ENCODE peak calls at places on chromosomes 7 and 10, in five cellular contexts. H is mucosa of descending colon, C is fibroblast of lung, S is right atrium auricular region, F is spleen. N is an unnamed sample.

GRCh38 chr7:129665013-129665401 is 53.5 kb downstream of the NRF1 start:
- DNase-seq in H (no peak), C (peak; percentile 98), S (no peak), F (no peak), N (no peak)

GRCh38 chr10:124268976-124269375 is 149.7 kb downstream of the OAT start:
- DNase-seq in H (no peak), C (no peak), S (no peak), F (peak; percentile 9), N (peak; percentile 55)

GRCh38 chr7:81299711-81300110 is 380.9 kb upstream of the SEMA3C start:
- DNase-seq in H (no peak), C (peak; percentile 57), S (no peak), F (no peak), N (no peak)

GRCh38 chr10:130161331-130161730 is 25.1 kb downstream of the GLRX3 start:
- DNase-seq in H (no peak), C (no peak), S (no peak), F (no peak), N (no peak)

GRCh38 chr7:45187089-45187945 is 29.7 kb downstream of the RAMP3 start:
- DNase-seq in H (no peak), C (no peak), S (peak; percentile 26), F (peak; percentile 27), N (no peak)

GRCh38 chr7:69633122-69633892 is 35.0 kb downstream of the AUTS2 start:
- DNase-seq in H (no peak), C (peak; percentile 55), S (no peak), F (no peak), N (no peak)

GRCh38 chr10:76296885-76297775 is 865.7 kb downstream of the LRMDA start:
- DNase-seq in H (no peak), C (peak; percentile 73), S (no peak), F (no peak), N (no peak)

GRCh38 chr7:154171422-154171821 is 119.2 kb downstream of the DPP6 start:
- DNase-seq in H (no peak), C (no peak), S (no peak), F (no peak), N (no peak)

GRCh38 chr10:43691503-43691902 is 42.8 kb upstream of the ZNF32 start:
- DNase-seq in H (no peak), C (peak; percentile 33), S (no peak), F (no peak), N (no peak)

DNA sequence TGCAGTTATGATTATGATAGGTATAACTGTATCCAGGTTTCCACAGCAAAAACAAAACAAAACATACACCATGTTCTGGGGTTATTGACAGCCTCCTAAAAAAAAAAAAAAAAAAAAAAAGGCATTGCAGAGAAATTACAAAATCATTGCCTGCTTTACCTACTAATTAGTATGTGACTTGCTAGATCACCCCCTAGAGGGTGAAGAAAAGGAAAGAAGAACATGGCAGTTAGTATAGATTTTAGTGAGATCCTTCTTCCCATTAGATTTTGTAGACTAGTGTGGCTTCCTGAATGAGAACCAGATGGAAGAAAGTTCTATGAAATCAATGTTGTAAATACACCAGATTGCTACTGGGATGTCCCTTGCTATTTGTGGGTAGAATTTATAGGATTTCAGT is 24.0 kb upstream of the AGBL3 start:
- DNase-seq in H (no peak), C (no peak), S (no peak), F (no peak), N (no peak)
- TF ChIP-seq CTCF in H (no peak), C (no peak), S (no peak), F (no peak), N (peak; percentile 53)

GRCh38 chr7:77461842-77462241 is 45.7 kb upstream of the GSAP start:
- DNase-seq in H (no peak), C (no peak), S (no peak), F (no peak), N (no peak)

GRCh38 chr7:77461246-77461645 is 45.1 kb upstream of the GSAP start:
- DNase-seq in H (no peak), C (no peak), S (no peak), F (no peak), N (no peak)

GRCh38 chr7:77459311-77459726 is 43.2 kb upstream of the GSAP start:
- DNase-seq in H (no peak), C (no peak), S (no peak), F (no peak), N (no peak)

GRCh38 chr7:77458786-77459185 is 42.6 kb upstream of the GSAP start:
- DNase-seq in H (no peak), C (no peak), S (no peak), F (no peak), N (no peak)

DNA sequence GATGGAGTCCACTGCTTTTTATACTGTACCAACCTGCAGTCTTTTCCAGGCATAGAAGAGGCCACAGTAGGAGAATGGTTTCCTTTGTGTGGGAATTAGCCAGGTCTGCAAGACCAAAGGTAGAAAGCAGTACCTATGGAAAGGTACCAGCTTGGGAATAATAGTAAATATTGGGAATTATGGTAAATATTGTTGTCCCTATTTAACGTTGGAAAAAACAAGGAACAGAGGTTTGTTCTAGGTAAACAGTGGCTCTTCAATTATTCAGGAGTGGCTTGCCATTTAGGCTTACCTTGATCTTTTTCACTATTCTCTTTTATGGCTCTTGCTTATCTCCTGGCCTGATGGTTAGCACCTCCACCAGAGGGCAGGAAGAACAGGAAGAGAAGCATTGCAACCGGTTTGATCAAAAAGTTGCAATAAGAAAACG is 43.9 kb upstream of the GSAP start:
- DNase-seq in H (no peak), C (no peak), S (no peak), F (no peak), N (no peak)
- TF ChIP-seq CTCF in H (no peak), C (no peak), S (no peak), F (peak; percentile 11), N (no peak)

GRCh38 chr10:30026080-30026479 is 33.3 kb downstream of the JCAD start:
- DNase-seq in H (no peak), C (no peak), S (no peak), F (no peak), N (no peak)
- TF ChIP-seq CTCF in H (no peak), C (no peak), S (no peak), F (no peak), N (no peak)

GRCh38 chr7:1811850-1812692 is 142.0 kb downstream of the ELFN1 start:
- DNase-seq in H (no peak), C (no peak), S (peak; percentile 44), F (peak; percentile 76), N (peak; percentile 56)

GRCh38 chr7:1813394-1814088 is 143.5 kb downstream of the ELFN1 start:
- DNase-seq in H (no peak), C (no peak), S (peak; percentile 52), F (peak; percentile 71), N (peak; percentile 84)

GRCh38 chr7:1814089-1814811 is 144.2 kb downstream of the ELFN1 start:
- DNase-seq in H (no peak), C (no peak), S (peak; percentile 56), F (peak; percentile 71), N (peak; percentile 69)

GRCh38 chr7:1810961-1811849 is 141.1 kb downstream of the ELFN1 start:
- DNase-seq in H (no peak), C (peak; percentile 20), S (peak; percentile 52), F (peak; percentile 56), N (peak; percentile 76)

DNA sequence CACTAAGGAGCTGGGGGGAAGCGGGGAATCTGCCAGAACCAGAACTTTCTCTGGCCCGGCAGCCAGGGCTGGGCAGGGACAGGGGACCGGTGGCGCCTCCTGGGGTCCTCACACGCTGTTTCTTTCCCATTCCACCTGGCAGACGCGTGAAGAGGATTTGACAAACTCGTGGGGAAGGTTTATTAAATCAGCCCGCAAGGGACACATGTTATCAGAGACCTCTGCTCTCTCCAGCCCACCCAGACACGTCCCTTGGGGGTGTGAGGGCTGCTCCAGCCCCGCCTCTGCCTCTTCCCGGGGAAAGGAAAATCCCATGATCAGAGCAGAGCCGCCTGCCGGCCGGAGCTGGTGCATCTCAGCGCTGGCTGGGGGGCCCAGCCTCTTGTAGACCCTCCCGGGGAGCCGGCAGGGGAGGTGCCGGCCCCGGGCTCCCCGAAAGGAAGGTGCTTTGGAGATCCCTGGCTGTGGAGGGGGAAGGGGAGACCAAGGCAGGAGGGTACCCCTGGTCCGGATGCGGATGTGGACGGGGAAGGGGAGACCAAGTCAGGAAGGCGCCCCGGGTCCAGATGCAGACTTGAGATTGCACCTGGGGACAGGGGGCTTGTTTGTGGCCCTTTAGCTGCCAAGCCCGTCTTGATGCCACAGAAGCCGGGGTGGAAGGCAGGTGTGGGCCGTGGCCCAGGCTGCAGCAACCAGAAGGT is 142.8 kb downstream of the ELFN1 start:
- DNase-seq in H (no peak), C (no peak), S (peak; percentile 52), F (peak; percentile 69), N (peak; percentile 81)
- TF ChIP-seq CTCF in H (no peak), C (no peak), S (no peak), F (no peak), N (peak; percentile 21)

GRCh38 chr7:6106140-6106904 is 75.1 kb downstream of the ANKRD61 start:
- DNase-seq in H (no peak), C (peak; percentile 32), S (peak; percentile 43), F (no peak), N (peak; percentile 19)
- TF ChIP-seq CTCF in H (no peak), C (peak; percentile 37), S (no peak), F (no peak), N (peak; percentile 68)

N was measured in chondrocyte.